ENCODE peak calls at places on chromosomes 1 and 21, in six cellular contexts. One of them, this sample, is unnamed. For H3K4me1, the result is how much of the 10 kb centered on the place peaks cover.

GRCh38 chr1:9746211-9746610 is 77.6 kb downstream of the CLSTN1 start:
- DNase-seq in suprapubic skin: no peak
- DNase-seq in thoracic aorta: no peak
- DNase-seq in aorta: no peak
- DNase-seq in PC-9: no peak
- DNase-seq in fibroblast of lung: peak
- DNase-seq in this sample: no peak

GRCh38 chr1:118783095-118783758 is 204.9 kb downstream of the TBX15 start:
- DNase-seq in suprapubic skin: no peak
- DNase-seq in thoracic aorta: no peak
- DNase-seq in aorta: no peak
- DNase-seq in PC-9: no peak
- DNase-seq in fibroblast of lung: no peak
- DNase-seq in this sample: no peak

GRCh38 chr1:4318720-4319119 is 335.7 kb upstream of the AJAP1 start:
- DNase-seq in suprapubic skin: no peak
- DNase-seq in thoracic aorta: no peak
- DNase-seq in aorta: no peak
- DNase-seq in PC-9: no peak
- DNase-seq in fibroblast of lung: no peak
- DNase-seq in this sample: no peak

GRCh38 chr1:22689505-22689904 is 21.1 kb upstream of the EPHB2 start:
- DNase-seq in suprapubic skin: no peak
- DNase-seq in thoracic aorta: no peak
- DNase-seq in aorta: no peak
- DNase-seq in PC-9: peak
- DNase-seq in fibroblast of lung: peak
- DNase-seq in this sample: no peak

GRCh38 chr1:244414543-244414942 is 37.2 kb downstream of the ADSS2 start:
- DNase-seq in suprapubic skin: no peak
- DNase-seq in thoracic aorta: no peak
- DNase-seq in aorta: no peak
- DNase-seq in PC-9: no peak
- DNase-seq in fibroblast of lung: peak
- DNase-seq in this sample: no peak

GRCh38 chr21:15788847-15789548 is 59.2 kb downstream of the USP25 start:
- DNase-seq in suprapubic skin: no peak
- DNase-seq in thoracic aorta: no peak
- DNase-seq in aorta: no peak
- DNase-seq in PC-9: no peak
- DNase-seq in fibroblast of lung: peak
- DNase-seq in this sample: no peak

GRCh38 chr1:161511756-161512060 is 6.5 kb downstream of the FCGR2A start:
- DNase-seq in suprapubic skin: no peak
- DNase-seq in thoracic aorta: no peak
- DNase-seq in aorta: no peak
- DNase-seq in PC-9: no peak
- DNase-seq in fibroblast of lung: no peak
- DNase-seq in this sample: no peak

GRCh38 chr1:11967028-11967547 is 13.2 kb upstream of the MFN2 start:
- DNase-seq in suprapubic skin: no peak
- DNase-seq in thoracic aorta: no peak
- DNase-seq in aorta: no peak
- DNase-seq in PC-9: peak
- DNase-seq in fibroblast of lung: peak
- DNase-seq in this sample: no peak

GRCh38 chr1:153552335-153552734 is 3.3 kb upstream of the S100A3 start:
- DNase-seq in suprapubic skin: no peak
- DNase-seq in thoracic aorta: no peak
- DNase-seq in aorta: peak
- DNase-seq in PC-9: no peak
- DNase-seq in fibroblast of lung: no peak
- DNase-seq in this sample: no peak

GRCh38 chr1:186183970-186184628 is 191.0 kb downstream of the TPR start:
- DNase-seq in suprapubic skin: no peak
- DNase-seq in thoracic aorta: no peak
- DNase-seq in aorta: no peak
- DNase-seq in PC-9: no peak
- DNase-seq in fibroblast of lung: peak
- DNase-seq in this sample: no peak

GRCh38 chr1:60227581-60228252 is 154.1 kb upstream of the C1orf87 start:
- DNase-seq in suprapubic skin: no peak
- DNase-seq in thoracic aorta: no peak
- DNase-seq in aorta: no peak
- DNase-seq in PC-9: no peak
- DNase-seq in fibroblast of lung: peak
- DNase-seq in this sample: no peak

GRCh38 chr1:5813480-5813879 is 178.7 kb downstream of the NPHP4 start:
- DNase-seq in suprapubic skin: no peak
- DNase-seq in thoracic aorta: no peak
- DNase-seq in aorta: no peak
- DNase-seq in PC-9: no peak
- DNase-seq in fibroblast of lung: no peak
- DNase-seq in this sample: no peak

GRCh38 chr1:230087034-230087721 is 20.1 kb downstream of the GALNT2 start:
- DNase-seq in suprapubic skin: no peak
- DNase-seq in thoracic aorta: no peak
- DNase-seq in aorta: no peak
- DNase-seq in PC-9: no peak
- DNase-seq in fibroblast of lung: no peak
- DNase-seq in this sample: no peak

GRCh38 chr1:97758589-97759057 is 162.2 kb downstream of the DPYD start:
- DNase-seq in suprapubic skin: no peak
- DNase-seq in thoracic aorta: no peak
- DNase-seq in aorta: no peak
- DNase-seq in PC-9: no peak
- DNase-seq in fibroblast of lung: peak
- DNase-seq in this sample: no peak

GRCh38 chr1:22777658-22778057 is 67.0 kb downstream of the EPHB2 start:
- DNase-seq in suprapubic skin: no peak
- DNase-seq in thoracic aorta: no peak
- DNase-seq in aorta: no peak
- DNase-seq in PC-9: no peak
- DNase-seq in fibroblast of lung: no peak
- DNase-seq in this sample: no peak

GRCh38 chr1:154729031-154729442 is 121.1 kb upstream of the ADAR start:
- DNase-seq in suprapubic skin: no peak
- DNase-seq in thoracic aorta: no peak
- DNase-seq in aorta: no peak
- DNase-seq in PC-9: no peak
- DNase-seq in fibroblast of lung: no peak
- DNase-seq in this sample: no peak

GRCh38 chr1:219066631-219067349 is 106.9 kb upstream of the LYPLAL1 start:
- DNase-seq in suprapubic skin: no peak
- DNase-seq in thoracic aorta: no peak
- DNase-seq in aorta: no peak
- DNase-seq in PC-9: peak
- DNase-seq in fibroblast of lung: peak
- DNase-seq in this sample: no peak

GRCh38 chr1:172761581-172762025 is 102.7 kb downstream of the FASLG start:
- DNase-seq in suprapubic skin: no peak
- DNase-seq in thoracic aorta: no peak
- DNase-seq in aorta: no peak
- DNase-seq in PC-9: no peak
- DNase-seq in fibroblast of lung: peak
- DNase-seq in this sample: no peak

GRCh38 chr1:180154325-180155201 is at the start of gene QSOX1:
- DNase-seq in suprapubic skin: peak
- DNase-seq in thoracic aorta: peak
- DNase-seq in aorta: peak
- DNase-seq in PC-9: peak
- DNase-seq in fibroblast of lung: peak
- DNase-seq in this sample: peak

GRCh38 chr1:48848035-48848434 is 71.3 kb upstream of the BEND5 start:
- DNase-seq in suprapubic skin: no peak
- DNase-seq in thoracic aorta: no peak
- DNase-seq in aorta: no peak
- DNase-seq in PC-9: no peak
- DNase-seq in fibroblast of lung: no peak
- DNase-seq in this sample: no peak
- H3K4me1 ChIP-seq in suprapubic skin: under half
- H3K4me1 ChIP-seq in thoracic aorta: under half
- H3K4me1 ChIP-seq in aorta: under half
- H3K4me1 ChIP-seq in PC-9: under half
- H3K4me1 ChIP-seq in fibroblast of lung: under half
- H3K4me1 ChIP-seq in this sample: under half

DNA sequence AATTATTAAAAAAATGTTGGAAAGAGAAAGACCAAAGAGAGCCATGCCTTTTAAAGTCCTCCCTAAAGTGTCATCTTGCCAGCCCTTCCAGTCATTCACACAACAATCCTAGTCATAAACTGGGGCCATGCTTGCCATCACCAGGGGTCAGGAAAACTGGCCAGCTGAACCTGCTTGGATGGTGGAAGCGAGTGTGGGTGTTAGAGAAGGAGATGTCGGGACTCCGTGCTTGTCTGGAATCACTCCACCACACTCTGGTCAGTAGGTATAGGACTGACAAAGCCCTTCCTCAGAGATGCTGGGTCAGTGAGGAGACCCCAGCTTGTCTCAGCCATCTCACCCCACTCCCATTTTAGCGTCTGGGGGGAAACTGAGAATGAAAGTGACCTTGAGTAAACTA is 3.3 kb upstream of the HAPLN2 start:
- DNase-seq in suprapubic skin: no peak
- DNase-seq in thoracic aorta: no peak
- DNase-seq in aorta: no peak
- DNase-seq in PC-9: no peak
- DNase-seq in fibroblast of lung: no peak
- DNase-seq in this sample: no peak
- H3K4me3 ChIP-seq in suprapubic skin: no peak
- H3K4me3 ChIP-seq in thoracic aorta: no peak
- H3K4me3 ChIP-seq in aorta: no peak
- H3K4me3 ChIP-seq in PC-9: no peak
- H3K4me3 ChIP-seq in fibroblast of lung: no peak
- H3K4me3 ChIP-seq in this sample: no peak

DNA sequence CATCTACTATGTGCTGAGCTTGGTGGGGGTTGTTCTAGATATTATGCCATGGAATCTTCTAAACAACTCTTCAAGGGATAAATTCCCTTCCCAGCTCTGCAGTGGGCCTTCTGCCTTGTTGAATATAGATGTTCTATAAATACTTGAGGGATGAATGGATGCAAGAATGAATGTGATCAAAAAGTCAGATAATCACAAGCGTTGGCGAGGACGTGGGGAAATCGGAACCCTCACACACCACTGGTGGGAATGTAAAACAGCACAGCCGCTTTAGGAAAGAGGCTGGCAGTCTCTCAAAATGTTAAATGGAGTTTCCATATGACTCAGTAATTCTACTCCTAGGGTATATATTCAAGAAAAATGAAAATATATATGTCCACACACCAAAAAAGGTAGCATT is 19.1 kb downstream of the SDC3 start:
- DNase-seq in suprapubic skin: no peak
- DNase-seq in thoracic aorta: no peak
- DNase-seq in aorta: no peak
- DNase-seq in PC-9: no peak
- DNase-seq in fibroblast of lung: no peak
- DNase-seq in this sample: no peak
- H3K27ac ChIP-seq in suprapubic skin: no peak
- H3K27ac ChIP-seq in thoracic aorta: peak
- H3K27ac ChIP-seq in aorta: no peak
- H3K27ac ChIP-seq in PC-9: no peak
- H3K27ac ChIP-seq in fibroblast of lung: no peak
- H3K27ac ChIP-seq in this sample: no peak

GRCh38 chr1:19076841-19077616 is 120.6 kb upstream of the IFFO2 start:
- DNase-seq in suprapubic skin: no peak
- DNase-seq in thoracic aorta: no peak
- DNase-seq in aorta: no peak
- DNase-seq in PC-9: no peak
- DNase-seq in fibroblast of lung: no peak
- DNase-seq in this sample: no peak
- H3K4me1 ChIP-seq in suprapubic skin: half or more
- H3K4me1 ChIP-seq in thoracic aorta: under half
- H3K4me1 ChIP-seq in aorta: under half
- H3K4me1 ChIP-seq in PC-9: under half
- H3K4me1 ChIP-seq in fibroblast of lung: under half
- H3K4me1 ChIP-seq in this sample: under half

GRCh38 chr1:239386453-239387303 is at the start of gene CHRM3:
- DNase-seq in suprapubic skin: no peak
- DNase-seq in thoracic aorta: no peak
- DNase-seq in aorta: peak
- DNase-seq in PC-9: no peak
- DNase-seq in fibroblast of lung: no peak
- DNase-seq in this sample: no peak
- H3K4me3 ChIP-seq in suprapubic skin: peak
- H3K4me3 ChIP-seq in thoracic aorta: peak
- H3K4me3 ChIP-seq in aorta: peak
- H3K4me3 ChIP-seq in PC-9: no peak
- H3K4me3 ChIP-seq in fibroblast of lung: no peak
- H3K4me3 ChIP-seq in this sample: no peak

DNA sequence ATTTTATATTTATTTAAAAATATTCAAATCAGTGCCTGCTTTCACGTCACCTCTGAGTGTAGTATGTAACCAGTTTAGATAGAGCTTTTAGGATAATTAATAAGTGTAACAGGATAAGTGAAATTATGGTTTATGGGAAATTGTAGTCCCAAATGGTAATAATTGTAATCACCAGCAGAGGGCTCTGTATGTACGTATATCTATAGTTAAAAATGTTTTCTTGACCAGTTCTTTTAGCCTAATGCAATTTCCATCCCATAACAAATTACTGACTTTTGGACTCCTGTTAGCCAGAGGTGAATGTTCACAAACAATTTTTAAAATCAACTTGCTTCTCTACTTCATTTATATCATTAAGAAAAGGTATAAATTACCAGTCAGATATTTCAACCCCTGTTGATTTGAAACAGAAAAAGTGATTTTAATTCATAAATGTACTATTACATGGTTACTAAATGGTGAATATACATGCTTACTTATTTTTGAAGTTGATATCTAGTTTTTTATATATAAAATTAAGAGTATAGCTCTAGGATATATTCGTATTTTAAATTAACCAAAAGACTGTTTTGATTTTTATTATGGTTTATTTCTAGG is 25.3 kb downstream of the SLC30A7 start:
- DNase-seq in suprapubic skin: no peak
- DNase-seq in thoracic aorta: no peak
- DNase-seq in aorta: no peak
- DNase-seq in PC-9: no peak
- DNase-seq in fibroblast of lung: peak
- DNase-seq in this sample: no peak
- H3K27ac ChIP-seq in suprapubic skin: no peak
- H3K27ac ChIP-seq in thoracic aorta: no peak
- H3K27ac ChIP-seq in aorta: no peak
- H3K27ac ChIP-seq in PC-9: no peak
- H3K27ac ChIP-seq in fibroblast of lung: no peak
- H3K27ac ChIP-seq in this sample: no peak

GRCh38 chr1:113286156-113286555 is 104.2 kb upstream of the MAGI3 start:
- DNase-seq in suprapubic skin: no peak
- DNase-seq in thoracic aorta: no peak
- DNase-seq in aorta: no peak
- DNase-seq in PC-9: no peak
- DNase-seq in fibroblast of lung: no peak
- DNase-seq in this sample: no peak

GRCh38 chr1:113292660-113293626 is 97.4 kb upstream of the MAGI3 start:
- DNase-seq in suprapubic skin: no peak
- DNase-seq in thoracic aorta: no peak
- DNase-seq in aorta: no peak
- DNase-seq in PC-9: no peak
- DNase-seq in fibroblast of lung: no peak
- DNase-seq in this sample: no peak

GRCh38 chr1:113297749-113298148 is 92.6 kb upstream of the MAGI3 start:
- DNase-seq in suprapubic skin: no peak
- DNase-seq in thoracic aorta: no peak
- DNase-seq in aorta: no peak
- DNase-seq in PC-9: no peak
- DNase-seq in fibroblast of lung: no peak
- DNase-seq in this sample: no peak

GRCh38 chr1:113291777-113292659 is 98.3 kb upstream of the MAGI3 start:
- DNase-seq in suprapubic skin: no peak
- DNase-seq in thoracic aorta: no peak
- DNase-seq in aorta: no peak
- DNase-seq in PC-9: no peak
- DNase-seq in fibroblast of lung: no peak
- DNase-seq in this sample: no peak
- H3K4me1 ChIP-seq in suprapubic skin: under half
- H3K4me1 ChIP-seq in thoracic aorta: under half
- H3K4me1 ChIP-seq in aorta: under half
- H3K4me1 ChIP-seq in PC-9: under half
- H3K4me1 ChIP-seq in fibroblast of lung: under half
- H3K4me1 ChIP-seq in this sample: under half